ENCODE peak calls at places on chromosomes 3 and 15, in ten cellular contexts. B, Q, D, R, O, X, G, T, H and C are unnamed samples.

GRCh38 chr3:112688085-112688769 is 47.3 kb upstream of the CCDC80 start:
- DNase-seq in H (no peak), O (no peak), X (no peak), D (no peak), T (no peak), R (no peak), B (no peak), G (no peak), Q (no peak), C (no peak)

GRCh38 chr3:178558637-178559036 is 22.4 kb downstream of the KCNMB2 start:
- DNase-seq in G (no peak), O (no peak), H (no peak), R (no peak), D (no peak), X (no peak), Q (no peak), B (no peak), T (peak; percentile 42), C (no peak)

GRCh38 chr3:157174616-157175498 is 14.9 kb upstream of the CCNL1 start:
- DNase-seq in R (peak; percentile 100), D (peak; percentile 100), B (peak; percentile 74), H (peak; percentile 98), O (peak; percentile 91), X (peak; percentile 96), T (peak; percentile 99), Q (peak; percentile 99), G (peak; percentile 98), C (peak; percentile 95)

GRCh38 chr15:64070965-64071851 is 22.4 kb downstream of the CIAO2A start:
- DNase-seq in H (peak; percentile 84), O (no peak), G (peak; percentile 88), Q (no peak), X (no peak), T (peak; percentile 27), D (peak; percentile 88), B (no peak), R (peak; percentile 82), C (no peak)

GRCh38 chr15:40328176-40328575 is 4.7 kb downstream of the INAFM2 start:
- DNase-seq in R (no peak), T (no peak), D (no peak), Q (no peak), G (no peak), H (peak; percentile 59), B (no peak), X (no peak), O (no peak), C (no peak)

GRCh38 chr15:41961014-41961518 is 11.3 kb downstream of the EHD4 start:
- DNase-seq in O (no peak), B (no peak), T (peak; percentile 86), R (no peak), G (no peak), X (no peak), H (no peak), Q (no peak), D (no peak), C (no peak)

GRCh38 chr15:86139828-86140227 is 60.2 kb downstream of the AGBL1 start:
- DNase-seq in G (no peak), D (no peak), R (no peak), X (peak; percentile 11), Q (no peak), B (peak; percentile 2), H (no peak), O (peak; percentile 18), T (no peak), C (peak; percentile 40)

GRCh38 chr15:81098884-81099601 is 35.0 kb upstream of the CFAP161 start:
- DNase-seq in Q (no peak), R (no peak), T (no peak), H (no peak), D (no peak), B (no peak), G (peak; percentile 27), O (peak; percentile 73), X (no peak), C (no peak)

GRCh38 chr3:72847282-72847681 is 963 bp downstream of the SHQ1 start:
- DNase-seq in R (no peak), O (no peak), D (no peak), H (no peak), Q (no peak), T (no peak), B (no peak), X (no peak), G (no peak), C (no peak)

GRCh38 chr15:58521293-58521991 is 89.7 kb downstream of the LIPC start:
- DNase-seq in Q (no peak), B (no peak), O (peak; percentile 87), R (peak; percentile 80), X (peak; percentile 43), G (peak; percentile 83), D (peak; percentile 59), H (peak; percentile 53), T (peak; percentile 100), C (no peak)

GRCh38 chr15:75905231-75905630 is 1.6 kb downstream of the FBXO22 start:
- DNase-seq in B (no peak), G (no peak), O (no peak), H (no peak), Q (no peak), T (no peak), D (no peak), X (no peak), R (no peak), C (no peak)